ENCODE peak calls at places on chromosomes 11 and 22, in ten cellular contexts. One of them, this sample, is unnamed.

GRCh38 chr11:111671383-111671782 is 69.1 kb downstream of the SIK2 start:
- DNase-seq in foreskin fibroblast: no peak
- DNase-seq in CD8-positive, alpha-beta memory T cell: no peak
- DNase-seq in psoas muscle: no peak
- DNase-seq in nephron progenitor cell: no peak
- DNase-seq in SK-MEL-5: no peak
- DNase-seq in RPMI7951: no peak
- DNase-seq in heart right ventricle: no peak
- DNase-seq in NT2/D1: no peak
- DNase-seq in H7: no peak
- DNase-seq in this sample: no peak

GRCh38 chr22:17176715-17177114 is 17.6 kb upstream of the HDHD5 start:
- DNase-seq in psoas muscle: no peak
- DNase-seq in NT2/D1: no peak
- DNase-seq in RPMI7951: no peak
- DNase-seq in heart right ventricle: no peak
- DNase-seq in SK-MEL-5: no peak
- DNase-seq in foreskin fibroblast: no peak
- DNase-seq in nephron progenitor cell: no peak
- DNase-seq in CD8-positive, alpha-beta memory T cell: no peak
- DNase-seq in H7: no peak
- DNase-seq in this sample: no peak

GRCh38 chr11:124754710-124755109 is 2.7 kb upstream of the VSIG2 start:
- DNase-seq in RPMI7951: no peak
- DNase-seq in CD8-positive, alpha-beta memory T cell: no peak
- DNase-seq in nephron progenitor cell: no peak
- DNase-seq in NT2/D1: no peak
- DNase-seq in heart right ventricle: no peak
- DNase-seq in SK-MEL-5: no peak
- DNase-seq in foreskin fibroblast: no peak
- DNase-seq in H7: no peak
- DNase-seq in psoas muscle: no peak
- DNase-seq in this sample: no peak

GRCh38 chr22:28600546-28601143 is 79.0 kb downstream of the TTC28 start:
- DNase-seq in NT2/D1: no peak
- DNase-seq in nephron progenitor cell: no peak
- DNase-seq in RPMI7951: peak
- DNase-seq in SK-MEL-5: peak
- DNase-seq in H7: peak
- DNase-seq in CD8-positive, alpha-beta memory T cell: peak
- DNase-seq in psoas muscle: no peak
- DNase-seq in heart right ventricle: no peak
- DNase-seq in foreskin fibroblast: peak
- DNase-seq in this sample: peak

GRCh38 chr11:34208266-34209135 is 103.1 kb downstream of the NAT10 start:
- DNase-seq in RPMI7951: peak
- DNase-seq in nephron progenitor cell: no peak
- DNase-seq in SK-MEL-5: no peak
- DNase-seq in H7: peak
- DNase-seq in CD8-positive, alpha-beta memory T cell: no peak
- DNase-seq in NT2/D1: no peak
- DNase-seq in heart right ventricle: no peak
- DNase-seq in foreskin fibroblast: no peak
- DNase-seq in psoas muscle: no peak
- DNase-seq in this sample: no peak

GRCh38 chr11:65899356-65900124 is 648 bp downstream of the FOSL1 start:
- DNase-seq in NT2/D1: no peak
- DNase-seq in RPMI7951: peak
- DNase-seq in nephron progenitor cell: peak
- DNase-seq in foreskin fibroblast: peak
- DNase-seq in SK-MEL-5: peak
- DNase-seq in H7: peak
- DNase-seq in heart right ventricle: peak
- DNase-seq in psoas muscle: peak
- DNase-seq in CD8-positive, alpha-beta memory T cell: no peak
- DNase-seq in this sample: peak

GRCh38 chr22:21100149-21101032 is 54.6 kb downstream of the LRRC74B start:
- DNase-seq in RPMI7951: peak
- DNase-seq in nephron progenitor cell: no peak
- DNase-seq in psoas muscle: no peak
- DNase-seq in SK-MEL-5: no peak
- DNase-seq in heart right ventricle: no peak
- DNase-seq in CD8-positive, alpha-beta memory T cell: no peak
- DNase-seq in NT2/D1: no peak
- DNase-seq in H7: no peak
- DNase-seq in foreskin fibroblast: peak
- DNase-seq in this sample: no peak

GRCh38 chr11:134119094-134119493 is 50.2 kb downstream of the JAM3 start:
- DNase-seq in psoas muscle: no peak
- DNase-seq in CD8-positive, alpha-beta memory T cell: no peak
- DNase-seq in SK-MEL-5: peak
- DNase-seq in foreskin fibroblast: peak
- DNase-seq in NT2/D1: no peak
- DNase-seq in nephron progenitor cell: no peak
- DNase-seq in H7: no peak
- DNase-seq in heart right ventricle: no peak
- DNase-seq in RPMI7951: peak
- DNase-seq in this sample: no peak

GRCh38 chr11:116829525-116830183 is at the start of gene APOC3:
- DNase-seq in heart right ventricle: no peak
- DNase-seq in CD8-positive, alpha-beta memory T cell: no peak
- DNase-seq in RPMI7951: peak
- DNase-seq in SK-MEL-5: no peak
- DNase-seq in nephron progenitor cell: no peak
- DNase-seq in foreskin fibroblast: peak
- DNase-seq in NT2/D1: no peak
- DNase-seq in psoas muscle: no peak
- DNase-seq in H7: peak
- DNase-seq in this sample: no peak

GRCh38 chr22:30649430-30650007 is 13.9 kb downstream of the SLC35E4 start:
- DNase-seq in SK-MEL-5: no peak
- DNase-seq in NT2/D1: no peak
- DNase-seq in RPMI7951: peak
- DNase-seq in psoas muscle: peak
- DNase-seq in CD8-positive, alpha-beta memory T cell: peak
- DNase-seq in nephron progenitor cell: no peak
- DNase-seq in H7: peak
- DNase-seq in foreskin fibroblast: peak
- DNase-seq in heart right ventricle: no peak
- DNase-seq in this sample: no peak

GRCh38 chr11:5210376-5210885 is 9.9 kb upstream of the OR51V1 start:
- DNase-seq in NT2/D1: no peak
- DNase-seq in psoas muscle: no peak
- DNase-seq in heart right ventricle: no peak
- DNase-seq in CD8-positive, alpha-beta memory T cell: no peak
- DNase-seq in RPMI7951: no peak
- DNase-seq in SK-MEL-5: no peak
- DNase-seq in nephron progenitor cell: no peak
- DNase-seq in foreskin fibroblast: no peak
- DNase-seq in H7: no peak
- DNase-seq in this sample: no peak

GRCh38 chr11:91946397-91947090 is 278.1 kb upstream of the FAT3 start:
- DNase-seq in psoas muscle: no peak
- DNase-seq in heart right ventricle: no peak
- DNase-seq in nephron progenitor cell: no peak
- DNase-seq in H7: no peak
- DNase-seq in foreskin fibroblast: no peak
- DNase-seq in SK-MEL-5: no peak
- DNase-seq in NT2/D1: no peak
- DNase-seq in CD8-positive, alpha-beta memory T cell: no peak
- DNase-seq in RPMI7951: no peak
- DNase-seq in this sample: no peak

GRCh38 chr11:69290791-69291190 is 3.2 kb upstream of the MYEOV start:
- DNase-seq in H7: no peak
- DNase-seq in foreskin fibroblast: no peak
- DNase-seq in psoas muscle: no peak
- DNase-seq in NT2/D1: no peak
- DNase-seq in SK-MEL-5: no peak
- DNase-seq in heart right ventricle: no peak
- DNase-seq in nephron progenitor cell: no peak
- DNase-seq in CD8-positive, alpha-beta memory T cell: no peak
- DNase-seq in RPMI7951: no peak
- DNase-seq in this sample: no peak

GRCh38 chr22:22768885-22769284 is 118.7 kb upstream of the IGLL5 start:
- DNase-seq in SK-MEL-5: no peak
- DNase-seq in RPMI7951: no peak
- DNase-seq in H7: no peak
- DNase-seq in CD8-positive, alpha-beta memory T cell: no peak
- DNase-seq in heart right ventricle: no peak
- DNase-seq in psoas muscle: no peak
- DNase-seq in NT2/D1: no peak
- DNase-seq in foreskin fibroblast: no peak
- DNase-seq in nephron progenitor cell: no peak
- DNase-seq in this sample: no peak

GRCh38 chr22:40021401-40022000 is 26.7 kb downstream of the FAM83F start:
- DNase-seq in heart right ventricle: no peak
- DNase-seq in SK-MEL-5: no peak
- DNase-seq in psoas muscle: no peak
- DNase-seq in CD8-positive, alpha-beta memory T cell: no peak
- DNase-seq in H7: no peak
- DNase-seq in NT2/D1: no peak
- DNase-seq in RPMI7951: no peak
- DNase-seq in nephron progenitor cell: no peak
- DNase-seq in foreskin fibroblast: no peak
- DNase-seq in this sample: no peak

GRCh38 chr11:73982990-73983763 is 534 bp upstream of the UCP2 start:
- DNase-seq in foreskin fibroblast: peak
- DNase-seq in NT2/D1: peak
- DNase-seq in RPMI7951: peak
- DNase-seq in nephron progenitor cell: peak
- DNase-seq in CD8-positive, alpha-beta memory T cell: peak
- DNase-seq in psoas muscle: peak
- DNase-seq in SK-MEL-5: peak
- DNase-seq in H7: peak
- DNase-seq in heart right ventricle: peak
- DNase-seq in this sample: peak

GRCh38 chr11:6013042-6013441 is 6.3 kb upstream of the OR56A4 start:
- DNase-seq in NT2/D1: no peak
- DNase-seq in nephron progenitor cell: no peak
- DNase-seq in psoas muscle: no peak
- DNase-seq in CD8-positive, alpha-beta memory T cell: no peak
- DNase-seq in H7: no peak
- DNase-seq in heart right ventricle: no peak
- DNase-seq in foreskin fibroblast: no peak
- DNase-seq in RPMI7951: no peak
- DNase-seq in SK-MEL-5: no peak
- DNase-seq in this sample: no peak

GRCh38 chr22:46763051-46763705 is 728 bp downstream of the TBC1D22A start:
- DNase-seq in heart right ventricle: peak
- DNase-seq in NT2/D1: no peak
- DNase-seq in H7: no peak
- DNase-seq in psoas muscle: peak
- DNase-seq in foreskin fibroblast: no peak
- DNase-seq in CD8-positive, alpha-beta memory T cell: peak
- DNase-seq in SK-MEL-5: peak
- DNase-seq in nephron progenitor cell: no peak
- DNase-seq in RPMI7951: no peak
- DNase-seq in this sample: peak

GRCh38 chr22:40728731-40729189 is 49.5 kb downstream of the MCHR1 start:
- DNase-seq in foreskin fibroblast: no peak
- DNase-seq in SK-MEL-5: peak
- DNase-seq in CD8-positive, alpha-beta memory T cell: peak
- DNase-seq in NT2/D1: no peak
- DNase-seq in H7: no peak
- DNase-seq in heart right ventricle: no peak
- DNase-seq in psoas muscle: no peak
- DNase-seq in RPMI7951: peak
- DNase-seq in nephron progenitor cell: no peak
- DNase-seq in this sample: peak

GRCh38 chr22:48528221-48528915 is 1299.3 kb downstream of the BRD1 start:
- DNase-seq in CD8-positive, alpha-beta memory T cell: no peak
- DNase-seq in SK-MEL-5: no peak
- DNase-seq in nephron progenitor cell: no peak
- DNase-seq in foreskin fibroblast: no peak
- DNase-seq in psoas muscle: no peak
- DNase-seq in heart right ventricle: no peak
- DNase-seq in H7: no peak
- DNase-seq in NT2/D1: no peak
- DNase-seq in RPMI7951: no peak
- DNase-seq in this sample: no peak

GRCh38 chr22:28229566-28230483 is 310.8 kb upstream of the PITPNB start:
- DNase-seq in nephron progenitor cell: no peak
- DNase-seq in H7: no peak
- DNase-seq in NT2/D1: no peak
- DNase-seq in psoas muscle: peak
- DNase-seq in SK-MEL-5: no peak
- DNase-seq in foreskin fibroblast: peak
- DNase-seq in heart right ventricle: no peak
- DNase-seq in RPMI7951: no peak
- DNase-seq in CD8-positive, alpha-beta memory T cell: no peak
- DNase-seq in this sample: no peak

GRCh38 chr11:61654397-61654829 is 25.8 kb upstream of the DAGLA start:
- DNase-seq in foreskin fibroblast: no peak
- DNase-seq in NT2/D1: no peak
- DNase-seq in H7: peak
- DNase-seq in SK-MEL-5: no peak
- DNase-seq in heart right ventricle: peak
- DNase-seq in nephron progenitor cell: no peak
- DNase-seq in RPMI7951: no peak
- DNase-seq in psoas muscle: peak
- DNase-seq in CD8-positive, alpha-beta memory T cell: no peak
- DNase-seq in this sample: no peak

GRCh38 chr22:23216331-23217170 is 36.2 kb downstream of the BCR start:
- DNase-seq in RPMI7951: peak
- DNase-seq in foreskin fibroblast: no peak
- DNase-seq in psoas muscle: no peak
- DNase-seq in SK-MEL-5: no peak
- DNase-seq in nephron progenitor cell: no peak
- DNase-seq in CD8-positive, alpha-beta memory T cell: peak
- DNase-seq in NT2/D1: no peak
- DNase-seq in H7: no peak
- DNase-seq in heart right ventricle: no peak
- DNase-seq in this sample: peak